ENCODE peak calls at places on chromosome 4, in eight cellular contexts. One of them, this sample, is unnamed. For H3K4me1, the result is how much of the 10 kb centered on the place peaks cover.

GRCh38 chr4:36638273-36638811 is 356.9 kb downstream of the DTHD1 start:
- DNase-seq in fibroblast of lung: no peak
- DNase-seq in pancreas: no peak
- DNase-seq in right lobe of liver: no peak
- DNase-seq in transverse colon: no peak
- DNase-seq in body of pancreas: no peak
- DNase-seq in cardiac muscle cell: no peak
- DNase-seq in A549: no peak
- DNase-seq in this sample: no peak

GRCh38 chr4:151407466-151408379 is 1.3 kb upstream of the FHIP1A start:
- DNase-seq in transverse colon: peak
- DNase-seq in pancreas: peak
- DNase-seq in fibroblast of lung: peak
- DNase-seq in right lobe of liver: no peak
- DNase-seq in body of pancreas: peak
- DNase-seq in cardiac muscle cell: no peak
- DNase-seq in A549: no peak
- DNase-seq in this sample: no peak

GRCh38 chr4:161530710-161531109 is 633.1 kb downstream of the FSTL5 start:
- DNase-seq in body of pancreas: no peak
- DNase-seq in right lobe of liver: no peak
- DNase-seq in A549: no peak
- DNase-seq in pancreas: no peak
- DNase-seq in cardiac muscle cell: no peak
- DNase-seq in transverse colon: no peak
- DNase-seq in fibroblast of lung: no peak
- DNase-seq in this sample: no peak

GRCh38 chr4:42411803-42412202 is 14.5 kb downstream of the SHISA3 start:
- DNase-seq in body of pancreas: no peak
- DNase-seq in A549: no peak
- DNase-seq in fibroblast of lung: no peak
- DNase-seq in cardiac muscle cell: peak
- DNase-seq in transverse colon: no peak
- DNase-seq in right lobe of liver: no peak
- DNase-seq in pancreas: no peak
- DNase-seq in this sample: no peak

GRCh38 chr4:80875642-80876041 is 154.9 kb upstream of the BMP3 start:
- DNase-seq in cardiac muscle cell: no peak
- DNase-seq in A549: no peak
- DNase-seq in transverse colon: no peak
- DNase-seq in pancreas: no peak
- DNase-seq in right lobe of liver: no peak
- DNase-seq in fibroblast of lung: no peak
- DNase-seq in body of pancreas: no peak
- DNase-seq in this sample: no peak

GRCh38 chr4:185754961-185755360 is 57.0 kb downstream of the SORBS2 start:
- DNase-seq in A549: no peak
- DNase-seq in fibroblast of lung: no peak
- DNase-seq in cardiac muscle cell: no peak
- DNase-seq in right lobe of liver: no peak
- DNase-seq in transverse colon: no peak
- DNase-seq in body of pancreas: no peak
- DNase-seq in pancreas: no peak
- DNase-seq in this sample: no peak

GRCh38 chr4:105306158-105306781 is 159.6 kb downstream of the TET2 start:
- DNase-seq in pancreas: no peak
- DNase-seq in fibroblast of lung: peak
- DNase-seq in body of pancreas: no peak
- DNase-seq in transverse colon: no peak
- DNase-seq in cardiac muscle cell: no peak
- DNase-seq in right lobe of liver: no peak
- DNase-seq in A549: no peak
- DNase-seq in this sample: peak

GRCh38 chr4:1824746-1825145 is 31.2 kb downstream of the LETM1 start:
- DNase-seq in fibroblast of lung: no peak
- DNase-seq in body of pancreas: no peak
- DNase-seq in pancreas: no peak
- DNase-seq in A549: no peak
- DNase-seq in right lobe of liver: no peak
- DNase-seq in cardiac muscle cell: no peak
- DNase-seq in transverse colon: no peak
- DNase-seq in this sample: no peak

GRCh38 chr4:74967324-74967723 is 34.4 kb downstream of the PARM1 start:
- DNase-seq in cardiac muscle cell: no peak
- DNase-seq in right lobe of liver: no peak
- DNase-seq in fibroblast of lung: no peak
- DNase-seq in body of pancreas: peak
- DNase-seq in transverse colon: no peak
- DNase-seq in pancreas: no peak
- DNase-seq in A549: no peak
- DNase-seq in this sample: no peak

DNA sequence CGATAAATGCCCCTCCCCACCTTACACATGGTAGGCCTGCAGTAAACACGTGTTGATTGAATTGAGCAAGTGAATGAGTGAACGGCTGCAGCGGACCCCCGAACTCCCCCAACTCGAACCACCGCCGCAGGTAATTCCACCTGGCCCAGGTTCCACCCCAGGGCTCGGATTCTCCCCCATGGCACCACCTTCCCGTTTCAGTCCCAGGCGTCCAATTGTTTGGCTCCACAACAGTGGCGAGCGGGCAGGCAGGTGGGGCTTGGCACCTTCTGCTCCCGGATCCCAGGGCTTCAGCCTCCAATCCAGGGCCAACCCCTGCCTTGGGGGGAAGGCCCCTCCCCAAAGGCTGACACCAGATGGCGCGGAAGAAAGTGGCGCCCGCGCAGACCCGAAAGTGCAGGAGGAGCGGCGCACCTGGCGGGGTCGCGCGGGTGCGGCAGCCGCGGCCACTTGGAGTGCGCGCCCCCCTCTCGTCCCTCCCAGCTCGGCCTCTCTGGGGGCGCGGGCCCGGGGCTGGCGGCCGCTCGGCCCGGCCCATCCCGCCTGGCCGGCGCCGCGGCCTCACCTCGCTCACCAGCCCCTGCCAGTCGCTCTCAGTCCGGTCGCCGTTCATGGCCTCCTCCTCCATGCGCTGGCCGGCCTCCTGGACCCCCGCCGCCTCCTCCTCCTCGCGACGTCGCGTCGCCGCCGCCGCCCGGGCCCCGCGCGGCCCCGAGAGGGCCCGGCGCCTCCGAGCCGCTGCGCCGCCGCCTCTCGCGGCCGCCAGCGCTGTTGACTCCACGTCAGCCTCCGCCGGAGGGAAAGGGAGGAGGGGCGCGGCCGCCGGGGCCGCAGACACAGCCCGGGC is at the start of gene CCDC149:
- DNase-seq in cardiac muscle cell: peak
- DNase-seq in fibroblast of lung: peak
- DNase-seq in transverse colon: peak
- DNase-seq in right lobe of liver: peak
- DNase-seq in pancreas: peak
- DNase-seq in body of pancreas: peak
- DNase-seq in A549: peak
- DNase-seq in this sample: no peak
- TF ChIP-seq CTCF in cardiac muscle cell: no peak
- TF ChIP-seq CTCF in fibroblast of lung: no peak
- TF ChIP-seq CTCF in transverse colon: no peak
- TF ChIP-seq CTCF in right lobe of liver: peak
- TF ChIP-seq CTCF in pancreas: no peak
- TF ChIP-seq CTCF in body of pancreas: no peak
- TF ChIP-seq CTCF in A549: peak
- TF ChIP-seq CTCF in this sample: no peak

GRCh38 chr4:106312997-106313522 is 2.9 kb downstream of the TBCK start:
- DNase-seq in cardiac muscle cell: no peak
- DNase-seq in A549: no peak
- DNase-seq in transverse colon: no peak
- DNase-seq in right lobe of liver: no peak
- DNase-seq in body of pancreas: no peak
- DNase-seq in pancreas: no peak
- DNase-seq in fibroblast of lung: peak
- DNase-seq in this sample: no peak

GRCh38 chr4:106315968-106316772 is at the start of the genes AIMP1 and TBCK:
- DNase-seq in cardiac muscle cell: peak
- DNase-seq in fibroblast of lung: peak
- DNase-seq in A549: peak
- DNase-seq in transverse colon: peak
- DNase-seq in pancreas: peak
- DNase-seq in body of pancreas: peak
- DNase-seq in right lobe of liver: peak
- DNase-seq in this sample: peak

GRCh38 chr4:106316773-106317409 is 541 bp downstream of the AIMP1 start:
- DNase-seq in body of pancreas: no peak
- DNase-seq in A549: no peak
- DNase-seq in cardiac muscle cell: no peak
- DNase-seq in right lobe of liver: no peak
- DNase-seq in transverse colon: no peak
- DNase-seq in fibroblast of lung: peak
- DNase-seq in pancreas: no peak
- DNase-seq in this sample: no peak

GRCh38 chr4:106315476-106315967 is 487 bp downstream of the TBCK start:
- DNase-seq in cardiac muscle cell: no peak
- DNase-seq in pancreas: no peak
- DNase-seq in body of pancreas: no peak
- DNase-seq in transverse colon: no peak
- DNase-seq in right lobe of liver: no peak
- DNase-seq in A549: peak
- DNase-seq in fibroblast of lung: peak
- DNase-seq in this sample: peak

GRCh38 chr4:106314960-106315359 is 1.0 kb downstream of the TBCK start:
- DNase-seq in right lobe of liver: no peak
- DNase-seq in pancreas: no peak
- DNase-seq in fibroblast of lung: no peak
- DNase-seq in body of pancreas: no peak
- DNase-seq in cardiac muscle cell: no peak
- DNase-seq in A549: no peak
- DNase-seq in transverse colon: no peak
- DNase-seq in this sample: no peak
- H3K27ac ChIP-seq in right lobe of liver: no peak
- H3K27ac ChIP-seq in pancreas: no peak
- H3K27ac ChIP-seq in fibroblast of lung: peak
- H3K27ac ChIP-seq in body of pancreas: peak
- H3K27ac ChIP-seq in cardiac muscle cell: peak
- H3K27ac ChIP-seq in A549: peak
- H3K27ac ChIP-seq in transverse colon: peak
- H3K27ac ChIP-seq in this sample: peak

GRCh38 chr4:78776729-78777555 is 792 bp downstream of the BMP2K start:
- DNase-seq in right lobe of liver: peak
- DNase-seq in pancreas: peak
- DNase-seq in fibroblast of lung: peak
- DNase-seq in transverse colon: peak
- DNase-seq in cardiac muscle cell: peak
- DNase-seq in body of pancreas: peak
- DNase-seq in A549: peak
- DNase-seq in this sample: peak

GRCh38 chr4:78780093-78780492 is 3.9 kb downstream of the BMP2K start:
- DNase-seq in transverse colon: no peak
- DNase-seq in cardiac muscle cell: no peak
- DNase-seq in pancreas: no peak
- DNase-seq in body of pancreas: no peak
- DNase-seq in right lobe of liver: no peak
- DNase-seq in fibroblast of lung: no peak
- DNase-seq in A549: no peak
- DNase-seq in this sample: no peak

GRCh38 chr4:78777556-78777900 is 1.4 kb downstream of the BMP2K start:
- DNase-seq in body of pancreas: no peak
- DNase-seq in cardiac muscle cell: no peak
- DNase-seq in A549: no peak
- DNase-seq in transverse colon: no peak
- DNase-seq in fibroblast of lung: no peak
- DNase-seq in right lobe of liver: no peak
- DNase-seq in pancreas: no peak
- DNase-seq in this sample: no peak

GRCh38 chr4:78779280-78779679 is 3.1 kb downstream of the BMP2K start:
- DNase-seq in pancreas: no peak
- DNase-seq in body of pancreas: no peak
- DNase-seq in A549: no peak
- DNase-seq in cardiac muscle cell: no peak
- DNase-seq in right lobe of liver: no peak
- DNase-seq in transverse colon: no peak
- DNase-seq in fibroblast of lung: peak
- DNase-seq in this sample: no peak

DNA sequence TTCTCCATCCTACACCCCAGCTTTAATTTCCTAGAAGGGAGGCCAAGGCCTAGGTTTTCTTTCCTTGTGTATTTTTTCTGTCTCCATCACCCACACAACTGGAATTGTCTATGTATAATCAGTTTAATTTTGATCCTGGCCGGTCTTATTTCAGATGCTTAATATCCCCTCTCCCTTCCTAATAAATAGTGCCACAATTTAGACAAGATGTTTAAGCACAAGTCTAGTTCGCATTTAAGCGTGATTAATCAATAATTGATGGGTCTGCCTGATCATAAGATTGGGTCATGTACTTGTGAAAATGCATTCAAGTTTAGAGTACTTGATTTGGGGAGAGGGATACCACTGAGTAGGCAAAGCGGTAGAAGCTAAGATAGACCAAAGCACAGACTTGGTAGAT is 2.4 kb downstream of the BMP2K start:
- DNase-seq in transverse colon: no peak
- DNase-seq in A549: no peak
- DNase-seq in pancreas: no peak
- DNase-seq in body of pancreas: no peak
- DNase-seq in right lobe of liver: no peak
- DNase-seq in fibroblast of lung: no peak
- DNase-seq in cardiac muscle cell: no peak
- DNase-seq in this sample: no peak
- H3K4me1 ChIP-seq in transverse colon: under half
- H3K4me1 ChIP-seq in A549: under half
- H3K4me1 ChIP-seq in pancreas: under half
- H3K4me1 ChIP-seq in body of pancreas: under half
- H3K4me1 ChIP-seq in right lobe of liver: under half
- H3K4me1 ChIP-seq in fibroblast of lung: under half
- H3K4me1 ChIP-seq in cardiac muscle cell: under half
- H3K4me1 ChIP-seq in this sample: under half

GRCh38 chr4:25938251-25939186 is 24.5 kb downstream of the SMIM20 start:
- DNase-seq in transverse colon: no peak
- DNase-seq in pancreas: no peak
- DNase-seq in body of pancreas: peak
- DNase-seq in cardiac muscle cell: peak
- DNase-seq in right lobe of liver: no peak
- DNase-seq in fibroblast of lung: peak
- DNase-seq in A549: no peak
- DNase-seq in this sample: peak

GRCh38 chr4:25937801-25938200 is 23.8 kb downstream of the SMIM20 start:
- DNase-seq in pancreas: no peak
- DNase-seq in body of pancreas: no peak
- DNase-seq in cardiac muscle cell: peak
- DNase-seq in transverse colon: no peak
- DNase-seq in fibroblast of lung: peak
- DNase-seq in A549: no peak
- DNase-seq in right lobe of liver: no peak
- DNase-seq in this sample: no peak

GRCh38 chr4:25941441-25941840 is 27.4 kb downstream of the SMIM20 start:
- DNase-seq in pancreas: no peak
- DNase-seq in transverse colon: no peak
- DNase-seq in A549: no peak
- DNase-seq in fibroblast of lung: peak
- DNase-seq in cardiac muscle cell: no peak
- DNase-seq in body of pancreas: no peak
- DNase-seq in right lobe of liver: no peak
- DNase-seq in this sample: no peak

GRCh38 chr4:25936696-25937095 is 22.7 kb downstream of the SMIM20 start:
- DNase-seq in cardiac muscle cell: no peak
- DNase-seq in body of pancreas: no peak
- DNase-seq in transverse colon: no peak
- DNase-seq in fibroblast of lung: no peak
- DNase-seq in right lobe of liver: no peak
- DNase-seq in pancreas: no peak
- DNase-seq in A549: no peak
- DNase-seq in this sample: no peak

GRCh38 chr4:25939330-25939729 is 25.3 kb downstream of the SMIM20 start:
- DNase-seq in right lobe of liver: no peak
- DNase-seq in pancreas: no peak
- DNase-seq in cardiac muscle cell: no peak
- DNase-seq in A549: no peak
- DNase-seq in body of pancreas: no peak
- DNase-seq in transverse colon: no peak
- DNase-seq in fibroblast of lung: no peak
- DNase-seq in this sample: no peak
- TF ChIP-seq CTCF in right lobe of liver: no peak
- TF ChIP-seq CTCF in pancreas: no peak
- TF ChIP-seq CTCF in cardiac muscle cell: peak
- TF ChIP-seq CTCF in A549: no peak
- TF ChIP-seq CTCF in body of pancreas: no peak
- TF ChIP-seq CTCF in transverse colon: no peak
- TF ChIP-seq CTCF in fibroblast of lung: no peak
- TF ChIP-seq CTCF in this sample: peak